ENCODE peak calls at places on chromosomes 1 and 21, in four cellular contexts. Q, E, L and I are unnamed samples.
A peak's percentile ranks its signal among the peaks of the same experiment; 100 is the strongest.

GRCh38 chr1:217135569-217135915 is 412.3 kb upstream of the ESRRG start:
- DNase-seq in Q (no peak), E (no peak), L (no peak), I (no peak)

GRCh38 chr1:183958958-183959357 is 78.6 kb downstream of the COLGALT2 start:
- DNase-seq in Q (no peak), E (no peak), L (no peak), I (no peak)

GRCh38 chr1:164380893-164381292 is 178.1 kb upstream of the PBX1 start:
- DNase-seq in Q (peak; percentile 27), E (no peak), L (no peak), I (no peak)

GRCh38 chr1:221396526-221396925 is 345.4 kb downstream of the DUSP10 start:
- DNase-seq in Q (no peak), E (no peak), L (no peak), I (no peak)

GRCh38 chr1:205313681-205314308 is 7.8 kb downstream of the NUAK2 start:
- DNase-seq in Q (no peak), E (no peak), L (peak; percentile 56), I (peak; percentile 67)

GRCh38 chr1:200856716-200857352 is 15.9 kb upstream of the GPR25 start:
- DNase-seq in Q (no peak), E (no peak), L (no peak), I (no peak)

GRCh38 chr1:212247179-212247721 is 38.0 kb upstream of the PPP2R5A start:
- DNase-seq in Q (no peak), E (no peak), L (no peak), I (no peak)

GRCh38 chr1:208239518-208240381 is 4.4 kb downstream of the PLXNA2 start:
- DNase-seq in Q (no peak), E (no peak), L (no peak), I (no peak)

GRCh38 chr1:228072658-228073043 is 9.9 kb upstream of the ARF1 start:
- DNase-seq in Q (no peak), E (no peak), L (no peak), I (no peak)

GRCh38 chr1:197908695-197909336 is 6.4 kb downstream of the C1orf53 start:
- DNase-seq in Q (no peak), E (no peak), L (no peak), I (no peak)

GRCh38 chr21:42073140-42074099 is 2.3 kb downstream of the UMODL1 start:
- DNase-seq in Q (no peak), E (no peak), L (no peak), I (no peak)

GRCh38 chr21:34889537-34890257 is 159.4 kb downstream of the RUNX1 start:
- DNase-seq in Q (peak; percentile 68), E (no peak), L (peak; percentile 87), I (no peak)

GRCh38 chr1:153968000-153968363 is 280 bp downstream of the CREB3L4 start:
- DNase-seq in Q (no peak), E (no peak), L (no peak), I (no peak)